ENCODE peak calls at places on chromosomes 13 and 19, in five cellular contexts. J is tibial nerve, W is GM23338, P is GM23248, R is stomach. T is an unnamed sample. For H3K4me1, the result is how much of the 10 kb centered on the place peaks cover.

GRCh38 chr19:56538761-56539263 is at the start of gene ZFP28:
- DNase-seq in J (peak), W (peak), P (no peak), R (no peak), T (no peak)

GRCh38 chr13:42985312-42986175 is 6.5 kb downstream of the EPSTI1 start:
- DNase-seq in J (no peak), W (no peak), P (peak), R (peak), T (no peak)

GRCh38 chr19:17406039-17406886 is 833 bp upstream of the BST2 start:
- DNase-seq in J (no peak), W (no peak), P (no peak), R (no peak), T (no peak)

GRCh38 chr13:31675521-31675953 is 63.8 kb upstream of the RXFP2 start:
- DNase-seq in J (no peak), W (no peak), P (peak), R (no peak), T (no peak)

GRCh38 chr19:16001481-16002312 is 52.9 kb downstream of the OR10H4 start:
- DNase-seq in J (no peak), W (no peak), P (peak), R (no peak), T (peak)

GRCh38 chr19:31675187-31675913 is 326.1 kb upstream of the TSHZ3 start:
- DNase-seq in J (no peak), W (no peak), P (peak), R (no peak), T (no peak)

GRCh38 chr13:63693696-63694095 is 2278.0 kb upstream of the PCDH20 start:
- DNase-seq in J (no peak), W (no peak), P (no peak), R (no peak), T (no peak)

GRCh38 chr13:94617389-94618000 is 15.8 kb downstream of the GPR180 start:
- DNase-seq in J (no peak), W (peak), P (peak), R (no peak), T (peak)

GRCh38 chr13:68927387-68928026 is 1180.1 kb upstream of the ATXN8OS start:
- DNase-seq in J (no peak), W (peak), P (no peak), R (no peak), T (no peak)

GRCh38 chr13:42487221-42487620 is 86.7 kb upstream of the TNFSF11 start:
- DNase-seq in J (no peak), W (no peak), P (no peak), R (no peak), T (no peak)

GRCh38 chr13:111187879-111188643 is 73.0 kb downstream of the ARHGEF7 start:
- DNase-seq in J (no peak), W (no peak), P (peak), R (no peak), T (no peak)

GRCh38 chr13:106418556-106418955 is 116.9 kb downstream of the EFNB2 start:
- DNase-seq in J (no peak), W (no peak), P (peak), R (no peak), T (no peak)

GRCh38 chr19:35136231-35136630 is 1.4 kb upstream of the LGI4 start:
- DNase-seq in J (no peak), W (no peak), P (no peak), R (no peak), T (no peak)

GRCh38 chr13:77733674-77734073 is 36.2 kb downstream of the SLAIN1 start:
- DNase-seq in J (no peak), W (no peak), P (no peak), R (no peak), T (no peak)

GRCh38 chr19:11587302-11587972 is 9.8 kb upstream of the ZNF627 start:
- DNase-seq in J (peak), W (peak), P (peak), R (peak), T (peak)

GRCh38 chr13:109840201-109840892 is 54.0 kb upstream of the IRS2 start:
- DNase-seq in J (no peak), W (no peak), P (peak), R (no peak), T (no peak)

GRCh38 chr19:36488816-36489138 is 584 bp downstream of the ZNF566 start:
- DNase-seq in J (no peak), W (no peak), P (no peak), R (no peak), T (no peak)

GRCh38 chr19:30662211-30662861 is 290.2 kb downstream of the ZNF536 start:
- DNase-seq in J (no peak), W (no peak), P (peak), R (peak), T (no peak)

GRCh38 chr13:22173605-22174004 is 502.7 kb downstream of the FGF9 start:
- DNase-seq in J (no peak), W (no peak), P (peak), R (no peak), T (no peak)

GRCh38 chr13:112887151-112887550 is 81.9 kb upstream of the MCF2L start:
- DNase-seq in J (no peak), W (no peak), P (no peak), R (no peak), T (no peak)

GRCh38 chr13:107568181-107568580 is 647.2 kb downstream of the LIG4 start:
- DNase-seq in J (no peak), W (no peak), P (no peak), R (no peak), T (no peak)

GRCh38 chr19:18562086-18562485 is 4.4 kb downstream of the KXD1 start:
- DNase-seq in J (no peak), W (no peak), P (peak), R (no peak), T (no peak)

GRCh38 chr13:18947376-18947977 is 234.1 kb downstream of the TUBA3C start:
- DNase-seq in J (no peak), W (no peak), P (no peak), R (no peak), T (no peak)

GRCh38 chr13:23467048-23467931 is 33.8 kb upstream of the SACS start:
- DNase-seq in J (no peak), W (no peak), P (peak), R (no peak), T (no peak)
- H3K4me1 ChIP-seq in J (under half), W (under half), P (under half), R (under half), T (under half)

DNA sequence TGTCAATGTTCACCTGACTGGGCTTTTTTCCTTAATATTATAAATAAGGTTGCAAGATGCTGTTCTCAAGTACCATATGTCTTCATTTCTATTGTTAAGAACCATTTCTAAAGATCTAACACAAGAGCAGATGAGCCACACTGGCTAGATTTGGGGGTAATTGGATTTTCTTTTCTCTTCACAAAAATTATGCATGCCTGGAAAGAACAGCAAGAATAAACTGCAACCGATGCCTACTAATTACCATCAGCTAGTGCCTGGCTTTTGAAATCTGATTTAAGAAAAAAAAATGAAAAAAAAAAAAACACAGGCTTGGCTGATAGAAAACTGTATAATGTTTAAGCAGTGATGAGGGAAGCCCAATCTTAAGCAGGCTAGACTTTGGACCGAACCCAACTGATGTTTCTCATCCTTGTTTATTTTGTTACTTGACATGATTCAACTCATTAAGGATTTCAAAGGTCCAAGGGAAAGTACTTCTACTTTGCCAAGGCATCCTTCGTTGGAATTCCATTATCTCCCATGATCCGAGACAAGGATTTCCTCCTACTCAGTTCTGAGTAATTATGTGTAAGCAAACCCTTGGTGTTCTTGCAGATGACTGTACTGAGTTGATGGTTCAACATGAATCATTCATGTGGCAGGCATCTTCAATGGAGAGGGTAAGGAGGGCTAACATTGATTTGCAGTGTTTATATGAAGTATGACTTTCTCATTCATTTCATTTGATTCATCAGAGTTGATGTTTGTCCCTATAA is 300.5 kb downstream of the SPRY2 start:
- DNase-seq in J (no peak), W (no peak), P (peak), R (no peak), T (no peak)
- H3K4me3 ChIP-seq in J (no peak), W (no peak), P (peak), R (no peak), T (no peak)

GRCh38 chr19:38424272-38424671 is 1.7 kb downstream of the RASGRP4 start:
- DNase-seq in J (no peak), W (no peak), P (no peak), R (no peak), T (no peak)

GRCh38 chr19:38421856-38422255 is 4.2 kb downstream of the RASGRP4 start:
- DNase-seq in J (no peak), W (no peak), P (no peak), R (no peak), T (no peak)

GRCh38 chr19:38420935-38421334 is 5.1 kb downstream of the RASGRP4 start:
- DNase-seq in J (no peak), W (no peak), P (no peak), R (no peak), T (no peak)

GRCh38 chr19:38425222-38425809 is 703 bp downstream of the RASGRP4 start:
- DNase-seq in J (no peak), W (no peak), P (no peak), R (no peak), T (no peak)

DNA sequence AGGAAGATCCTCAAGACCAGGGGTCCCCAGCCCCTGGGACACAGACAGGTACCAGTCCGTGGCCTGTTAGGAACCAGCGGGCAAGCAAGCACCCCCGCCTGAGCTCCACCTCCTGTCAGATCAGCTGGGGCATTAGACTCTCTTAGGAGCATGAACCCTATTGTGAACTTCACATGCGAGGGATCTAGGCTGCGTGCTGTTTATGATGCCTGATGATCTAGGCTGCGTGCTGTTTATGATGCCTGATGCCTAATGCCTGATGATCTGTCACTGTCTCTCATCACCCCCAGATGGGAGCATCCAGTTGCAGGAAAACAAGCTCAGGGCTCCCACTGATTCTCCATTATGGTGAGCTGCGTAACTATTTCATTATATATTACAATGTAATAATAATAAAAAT is 3.6 kb downstream of the RASGRP4 start:
- DNase-seq in J (no peak), W (no peak), P (no peak), R (no peak), T (no peak)
- H3K4me1 ChIP-seq in J (under half), W (under half), P (under half), R (under half), T (under half)

GRCh38 chr19:45401815-45402468 is 2.9 kb downstream of the PPP1R13L start:
- DNase-seq in J (no peak), W (no peak), P (no peak), R (no peak), T (no peak)
- H3K4me3 ChIP-seq in J (no peak), W (peak), P (no peak), R (no peak), T (no peak)

GRCh38 chr13:48983331-48983730 is 7.6 kb downstream of the FNDC3A start:
- DNase-seq in J (no peak), W (no peak), P (no peak), R (peak), T (no peak)
- H3K4me1 ChIP-seq in J (under half), W (under half), P (under half), R (under half), T (under half)

DNA sequence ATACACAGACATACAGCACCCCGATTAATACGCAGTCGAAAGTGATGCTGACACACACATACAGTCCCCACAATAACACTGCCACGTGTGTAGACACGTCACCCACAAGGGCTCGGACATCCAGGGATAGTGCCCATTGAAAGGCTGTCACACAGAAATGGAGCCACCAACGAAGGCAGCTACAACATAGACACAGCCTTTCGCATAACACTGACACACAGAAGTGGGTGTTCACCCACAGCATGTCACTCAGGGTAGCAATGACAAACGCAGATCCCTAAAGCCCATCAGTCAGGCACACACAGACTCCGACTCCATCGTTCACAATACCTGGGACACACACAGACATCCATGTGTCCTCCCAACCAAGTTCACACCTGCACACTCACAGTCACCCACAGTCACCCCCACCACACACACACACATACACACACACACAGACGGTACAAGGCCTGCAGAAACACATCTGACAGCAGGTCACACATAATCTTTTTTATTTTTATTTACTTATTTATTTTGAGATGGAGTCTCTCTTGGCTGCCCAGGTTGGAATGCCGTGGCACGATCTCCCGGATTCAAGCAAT is 10.4 kb upstream of the NANOS3 start:
- DNase-seq in J (no peak), W (no peak), P (no peak), R (no peak), T (no peak)
- H3K4me3 ChIP-seq in J (no peak), W (peak), P (peak), R (peak), T (peak)

GRCh38 chr19:2242092-2242537 is 5.5 kb downstream of the SF3A2 start:
- DNase-seq in J (no peak), W (no peak), P (no peak), R (no peak), T (no peak)

GRCh38 chr19:2239173-2239572 is 2.5 kb downstream of the SF3A2 start:
- DNase-seq in J (no peak), W (no peak), P (peak), R (no peak), T (no peak)

GRCh38 chr19:2237869-2238153 is 1.2 kb downstream of the SF3A2 start:
- DNase-seq in J (no peak), W (no peak), P (no peak), R (no peak), T (no peak)

GRCh38 chr19:2240881-2241760 is 4.5 kb downstream of the SF3A2 start:
- DNase-seq in J (no peak), W (no peak), P (peak), R (no peak), T (no peak)

GRCh38 chr19:2239771-2240770 is 3.4 kb downstream of the SF3A2 start:
- DNase-seq in J (no peak), W (peak), P (peak), R (no peak), T (peak)
- H3K4me1 ChIP-seq in J (half or more), W (under half), P (under half), R (half or more), T (half or more)

GRCh38 chr19:34134190-34135032 is 37.9 kb upstream of the LSM14A start:
- DNase-seq in J (peak), W (peak), P (peak), R (peak), T (peak)

GRCh38 chr19:34131100-34131499 is 41.2 kb upstream of the LSM14A start:
- DNase-seq in J (no peak), W (no peak), P (peak), R (no peak), T (no peak)

GRCh38 chr19:34135033-34135370 is 37.3 kb upstream of the LSM14A start:
- DNase-seq in J (no peak), W (no peak), P (no peak), R (no peak), T (no peak)

GRCh38 chr19:34136127-34136526 is 36.2 kb upstream of the LSM14A start:
- DNase-seq in J (no peak), W (no peak), P (no peak), R (no peak), T (no peak)

DNA sequence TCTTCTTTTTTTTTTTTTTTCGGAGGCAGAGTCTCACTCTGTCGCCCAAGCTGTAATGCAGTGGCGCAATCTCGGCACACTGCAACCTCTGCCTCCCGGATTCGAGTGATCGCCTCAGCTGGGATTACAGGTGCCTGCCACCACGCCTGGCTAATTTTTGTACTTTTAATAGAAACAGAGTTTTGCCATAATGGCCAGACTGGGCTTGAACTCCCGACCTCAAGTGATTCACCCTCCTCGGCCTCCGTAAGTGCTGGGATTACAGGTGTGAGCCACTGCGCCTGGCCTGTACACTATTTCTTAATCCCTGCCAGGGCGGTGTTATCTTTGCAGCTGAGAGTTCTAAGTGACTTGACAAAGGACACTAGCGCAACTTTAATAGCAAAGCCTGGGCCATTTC is 36.9 kb upstream of the LSM14A start:
- DNase-seq in J (no peak), W (no peak), P (no peak), R (no peak), T (no peak)
- H3K4me3 ChIP-seq in J (no peak), W (peak), P (no peak), R (no peak), T (no peak)

GRCh38 chr19:44990459-44990858 is 10.8 kb upstream of the RELB start:
- DNase-seq in J (no peak), W (no peak), P (no peak), R (no peak), T (no peak)
- H3K4me1 ChIP-seq in J (under half), W (under half), P (under half), R (under half), T (under half)

T was measured in CD4-positive, CD25-positive, alpha-beta regulatory T cell.